ENCODE peak calls at places on chromosomes 11 and 22, in four cellular contexts. T is right lobe of liver, W is RWPE1, E is A549. G is an unnamed sample.

GRCh38 chr11:1443737-1444136 is 42.8 kb downstream of the MOB2 start:
- DNase-seq in T (no peak), W (no peak), E (no peak), G (no peak)

GRCh38 chr11:64130618-64131017 is 35.3 kb downstream of the MACROD1 start:
- DNase-seq in T (no peak), W (no peak), E (no peak), G (no peak)

GRCh38 chr22:19488884-19489843 is 9.4 kb downstream of the CDC45 start:
- DNase-seq in T (no peak), W (no peak), E (no peak), G (no peak)

GRCh38 chr22:28903080-28903479 is 19.7 kb downstream of the ZNRF3 start:
- DNase-seq in T (peak; percentile 50), W (no peak), E (no peak), G (no peak)

GRCh38 chr22:48340727-48341709 is 1486.7 kb downstream of the BRD1 start:
- DNase-seq in T (no peak), W (no peak), E (no peak), G (no peak)

GRCh38 chr11:59553323-59553722 is 42.0 kb downstream of the OR4D9 start:
- DNase-seq in T (no peak), W (no peak), E (no peak), G (no peak)

GRCh38 chr11:21927628-21928027 is 265.3 kb upstream of the ANO5 start:
- DNase-seq in T (no peak), W (no peak), E (no peak), G (no peak)

GRCh38 chr22:45832959-45833580 is 143.9 kb downstream of the WNT7B start:
- DNase-seq in T (no peak), W (peak; percentile 36), E (no peak), G (no peak)

GRCh38 chr11:65366340-65366773 is 11.8 kb downstream of the TIGD3 start:
- DNase-seq in T (no peak), W (peak; percentile 80), E (peak; percentile 90), G (no peak)

GRCh38 chr22:45972868-45973212 is 4.1 kb downstream of the WNT7B start:
- DNase-seq in T (no peak), W (no peak), E (no peak), G (no peak)

GRCh38 chr11:1034001-1034400 is 2.5 kb downstream of the MUC6 start:
- DNase-seq in T (no peak), W (no peak), E (no peak), G (no peak)

GRCh38 chr22:19879248-19879575 is 24.5 kb upstream of the GNB1L start:
- DNase-seq in T (no peak), W (no peak), E (no peak), G (peak; percentile 42)

GRCh38 chr22:43726296-43726695 is 85.8 kb downstream of the EFCAB6 start:
- DNase-seq in T (no peak), W (no peak), E (no peak), G (no peak)

GRCh38 chr11:115391598-115391997 is 112.6 kb downstream of the CADM1 start:
- DNase-seq in T (no peak), W (no peak), E (no peak), G (no peak)

GRCh38 chr11:1194977-1195689 is 27.7 kb upstream of the MUC5B start:
- DNase-seq in T (peak; percentile 21), W (no peak), E (no peak), G (peak; percentile 14)

DNA sequence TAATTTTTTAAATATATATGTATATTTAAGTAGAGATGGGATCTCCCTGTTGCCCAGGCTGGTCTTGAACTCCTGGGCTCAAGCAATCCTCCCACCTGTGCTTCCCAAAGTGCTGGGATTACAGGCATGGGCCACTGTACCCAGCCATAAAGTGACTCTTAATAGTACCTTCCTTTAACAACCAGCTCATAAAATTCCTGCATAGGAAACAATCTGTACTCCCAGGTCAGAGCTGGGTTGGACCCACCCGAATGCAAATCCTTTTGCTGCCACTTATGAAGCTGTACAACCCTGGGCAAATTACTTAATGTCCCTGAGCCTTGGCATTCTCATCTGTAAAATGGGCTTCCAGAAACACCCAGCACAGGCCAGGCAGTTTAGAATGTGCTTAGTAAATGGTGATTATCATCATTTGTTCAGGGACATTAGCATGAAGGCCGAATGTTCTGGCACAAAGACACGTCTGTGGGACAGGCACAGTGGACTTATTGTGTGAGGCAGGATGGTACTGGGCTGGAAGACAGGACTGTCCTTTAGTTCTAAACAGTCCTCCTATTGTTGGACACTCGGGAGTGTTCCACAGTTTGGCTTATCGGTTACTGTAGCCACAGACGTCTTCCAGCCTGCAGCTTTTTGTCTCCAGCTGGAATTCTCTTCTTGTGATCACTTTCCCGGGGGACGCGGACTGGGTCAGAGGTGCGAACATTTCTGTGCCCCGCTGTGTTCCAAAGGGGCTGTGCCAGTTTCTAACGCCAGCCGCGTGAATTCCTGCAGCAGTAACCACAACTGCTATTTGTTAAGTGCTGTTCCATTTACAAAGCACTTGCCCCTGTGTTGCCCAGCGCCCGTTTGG is 6.0 kb downstream of the PDXP start:
- DNase-seq in T (no peak), W (no peak), E (no peak), G (no peak)
- H3K27ac ChIP-seq in T (no peak overlapping the region), W (peak overlapping the region; percentile 65), E (no peak overlapping the region), G (no peak overlapping the region)

GRCh38 chr11:62923634-62924411 is 2.7 kb upstream of the CHRM1 start:
- DNase-seq in T (no peak), W (no peak), E (no peak), G (no peak)

GRCh38 chr11:62921573-62922188 is 518 bp upstream of the CHRM1 start:
- DNase-seq in T (no peak), W (peak; percentile 77), E (no peak), G (no peak)

GRCh38 chr11:62922189-62922589 is 1.0 kb upstream of the CHRM1 start:
- DNase-seq in T (no peak), W (no peak), E (no peak), G (no peak)

GRCh38 chr11:62921201-62921572 is at the start of gene CHRM1:
- DNase-seq in T (no peak), W (no peak), E (no peak), G (peak; percentile 18)

DNA sequence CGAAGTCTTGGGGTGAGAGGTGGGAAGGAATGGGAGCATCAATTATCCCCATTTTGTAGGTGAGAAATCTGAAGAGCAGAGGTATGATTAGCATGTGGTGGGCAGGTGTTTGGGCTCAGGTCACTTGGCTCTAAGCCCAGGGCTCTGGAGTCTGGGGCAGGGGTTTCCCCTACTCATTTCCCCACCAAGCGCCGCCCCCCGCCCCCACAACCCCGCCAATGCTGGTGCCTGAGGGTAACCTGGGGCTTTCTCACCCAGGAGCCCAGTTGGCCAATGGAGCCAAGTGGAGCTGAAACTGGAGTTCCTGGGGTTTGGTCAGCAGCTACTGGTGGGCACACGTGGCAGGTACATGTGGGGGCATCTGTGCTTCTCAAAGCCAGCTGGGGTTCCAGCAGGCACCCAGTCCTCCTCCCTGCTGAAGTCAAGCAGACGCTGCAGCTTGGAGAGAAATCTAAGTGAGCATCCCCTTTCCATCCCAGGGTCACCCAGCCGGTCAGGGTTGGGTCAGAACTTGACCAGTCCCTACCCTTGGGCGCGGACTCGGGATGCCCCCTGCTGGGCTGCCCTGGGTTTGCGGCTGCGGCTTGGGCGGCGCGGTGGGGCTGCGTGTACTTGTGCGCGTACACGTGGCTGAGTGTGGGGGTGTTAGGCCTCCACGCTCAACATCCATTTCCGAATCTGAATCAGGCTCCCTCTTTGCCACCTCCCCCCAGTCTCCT is 1.6 kb upstream of the CHRM1 start:
- DNase-seq in T (no peak), W (no peak), E (peak; percentile 50), G (no peak)
- TF ChIP-seq CTCF in T (no peak), W (no peak), E (peak; percentile 21), G (no peak)

GRCh38 chr11:71101606-71102005 is 150.8 kb downstream of the SHANK2 start:
- DNase-seq in T (no peak), W (no peak), E (no peak), G (no peak)

GRCh38 chr11:71101046-71101445 is 151.3 kb downstream of the SHANK2 start:
- DNase-seq in T (no peak), W (no peak), E (no peak), G (no peak)

GRCh38 chr11:71098776-71099175 is 153.6 kb downstream of the SHANK2 start:
- DNase-seq in T (no peak), W (no peak), E (no peak), G (no peak)

GRCh38 chr11:71103266-71103665 is 149.1 kb downstream of the SHANK2 start:
- DNase-seq in T (no peak), W (peak; percentile 9), E (no peak), G (no peak)

DNA sequence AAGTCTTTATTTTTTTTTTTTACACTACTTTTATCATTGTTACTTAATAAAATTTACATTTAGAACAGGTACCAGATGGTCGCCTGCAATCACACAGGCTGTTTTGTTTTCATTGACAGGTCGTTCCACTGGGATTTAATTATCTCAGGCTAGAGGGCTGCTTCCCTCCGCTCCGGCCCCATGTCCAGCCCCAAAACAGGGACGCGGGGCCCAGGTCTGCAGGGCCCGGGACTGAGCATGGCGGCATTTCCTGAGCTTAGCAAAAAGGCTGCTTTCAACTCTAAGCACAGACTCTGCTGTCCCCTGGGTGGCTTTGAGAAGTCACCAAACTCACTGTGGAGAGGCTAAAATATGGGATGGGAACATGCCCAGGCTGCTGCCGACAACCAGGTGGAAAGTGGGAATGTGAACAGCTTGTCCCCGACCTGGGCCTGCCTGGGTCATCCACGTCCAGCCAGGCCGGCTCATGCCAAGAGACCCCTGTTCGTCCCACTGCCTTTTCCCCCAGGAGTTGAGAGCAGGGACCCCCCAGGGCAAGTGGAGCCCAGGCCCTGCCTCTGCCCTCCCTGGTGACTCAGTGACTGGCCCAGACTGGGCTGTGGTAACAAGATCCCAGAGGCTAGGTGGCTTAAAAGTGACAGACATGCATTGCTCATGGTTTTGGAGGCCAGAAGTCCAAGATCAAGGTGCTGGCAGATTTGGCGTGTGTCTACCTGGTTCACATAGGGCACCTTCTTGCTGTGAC is 150.0 kb downstream of the SHANK2 start:
- DNase-seq in T (no peak), W (no peak), E (no peak), G (no peak)
- H3K27ac ChIP-seq in T (no peak overlapping the region), W (no peak overlapping the region), E (peak overlapping the region; percentile 11), G (no peak overlapping the region)

GRCh38 chr11:12413141-12414055 is 36.0 kb downstream of the PARVA start:
- DNase-seq in T (no peak), W (no peak), E (no peak), G (no peak)

GRCh38 chr11:12410006-12410728 is 32.8 kb downstream of the PARVA start:
- DNase-seq in T (no peak), W (no peak), E (peak; percentile 21), G (no peak)

GRCh38 chr11:12411395-12411794 is 34.0 kb downstream of the PARVA start:
- DNase-seq in T (no peak), W (no peak), E (no peak), G (no peak)

GRCh38 chr11:12409621-12410005 is 32.2 kb downstream of the PARVA start:
- DNase-seq in T (no peak), W (no peak), E (no peak), G (no peak)

DNA sequence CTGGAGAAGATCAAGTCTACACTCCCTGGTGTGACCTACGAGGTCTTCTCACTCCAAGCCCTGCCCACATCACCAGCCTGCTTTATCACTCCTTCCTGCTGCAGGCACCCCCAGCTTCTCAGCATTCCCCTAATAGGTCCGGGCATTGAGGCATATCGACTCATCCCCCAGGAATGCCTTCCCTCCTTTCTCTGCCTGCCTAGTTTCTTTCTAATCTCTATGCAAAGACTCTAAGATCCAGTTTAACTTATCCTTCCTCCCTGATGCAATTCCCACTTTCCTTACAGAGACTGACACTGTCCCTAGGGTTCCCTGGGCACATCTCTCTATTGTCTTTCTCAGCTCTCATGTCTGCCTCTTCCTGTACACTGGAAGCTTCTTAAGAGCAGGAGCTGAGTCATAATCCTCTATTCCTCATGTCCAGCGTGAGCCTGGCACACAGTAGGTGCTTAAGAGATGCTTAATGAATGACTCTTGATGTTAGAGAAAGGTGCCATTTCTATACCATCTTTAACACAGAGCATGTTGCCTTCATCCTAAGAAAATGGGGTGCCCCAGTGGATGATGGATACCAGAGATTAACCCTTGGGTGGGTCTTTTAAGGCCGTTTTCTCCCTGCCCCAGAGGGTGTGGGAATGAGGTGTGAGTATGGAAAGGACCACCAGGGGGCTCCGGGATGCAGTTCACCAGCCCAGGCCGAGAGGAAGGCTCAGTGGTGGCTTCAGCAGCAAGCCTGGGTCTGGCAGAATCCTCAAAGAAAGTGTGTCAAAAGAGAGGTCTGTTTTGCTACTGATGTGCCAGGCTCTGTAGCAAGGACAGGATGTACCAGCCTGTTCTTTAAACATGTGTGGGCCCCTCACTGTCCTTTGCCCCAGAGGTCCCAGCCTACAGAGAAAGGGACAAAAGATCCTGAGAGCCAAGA is 34.7 kb downstream of the PARVA start:
- DNase-seq in T (no peak), W (peak; percentile 86), E (peak; percentile 84), G (peak; percentile 59)
- TF ChIP-seq CTCF in T (peak; percentile 45), W (peak; percentile 39), E (peak; percentile 79), G (peak; percentile 75)

G was measured in heart left ventricle.